ENCODE peak calls at places on chromosomes 3 and 15, in four cellular contexts. O, C, P and D are unnamed samples.

GRCh38 chr3:23761440-23761896 is 44.3 kb upstream of the UBE2E1 start:
- DNase-seq in O (peak), C (no peak), P (peak), D (peak)

GRCh38 chr15:82571722-82572222 is 31.5 kb upstream of the RPS17 start:
- DNase-seq in O (peak), C (peak), P (peak), D (peak)

GRCh38 chr3:143443851-143444331 is 324.3 kb downstream of the CHST2 start:
- DNase-seq in O (peak), C (no peak), P (peak), D (peak)

GRCh38 chr3:65669163-65669875 is 369.4 kb downstream of the MAGI1 start:
- DNase-seq in O (peak), C (no peak), P (no peak), D (peak)

GRCh38 chr3:30538787-30539186 is 67.6 kb upstream of the TGFBR2 start:
- DNase-seq in O (peak), C (no peak), P (peak), D (peak)

GRCh38 chr15:90419738-90420487 is 31.9 kb downstream of the IQGAP1 start:
- DNase-seq in O (peak), C (no peak), P (peak), D (peak)

GRCh38 chr3:194255252-194256039 is 95.7 kb downstream of the CPN2 start:
- DNase-seq in O (no peak), C (peak), P (no peak), D (no peak)

GRCh38 chr3:69082805-69083204 is 1.9 kb upstream of the ARL6IP5 start:
- DNase-seq in O (peak), C (peak), P (peak), D (peak)

GRCh38 chr3:65277788-65278187 is 590.0 kb upstream of the ADAMTS9 start:
- DNase-seq in O (no peak), C (no peak), P (no peak), D (no peak)

GRCh38 chr3:120568624-120569023 is 27.5 kb upstream of the NDUFB4 start:
- DNase-seq in O (peak), C (peak), P (peak), D (peak)

GRCh38 chr3:78139166-78139565 is 1099.3 kb downstream of the ROBO2 start:
- DNase-seq in O (peak), C (no peak), P (peak), D (peak)

GRCh38 chr15:34621675-34622074 is 38.2 kb upstream of the GOLGA8B start:
- DNase-seq in O (peak), C (peak), P (peak), D (peak)

GRCh38 chr3:187665010-187665409 is 5.2 kb downstream of the SST start:
- DNase-seq in O (no peak), C (no peak), P (no peak), D (no peak)

GRCh38 chr15:78192826-78193594 is 41.4 kb downstream of the ACSBG1 start:
- DNase-seq in O (no peak), C (no peak), P (no peak), D (no peak)

GRCh38 chr3:177724020-177724638 is 526.8 kb upstream of the TBL1XR1 start:
- DNase-seq in O (no peak), C (peak), P (no peak), D (peak)

GRCh38 chr15:44535509-44536297 is 1.2 kb upstream of the EIF3J start:
- DNase-seq in O (no peak), C (no peak), P (no peak), D (no peak)

GRCh38 chr15:43749690-43750345 is 3.6 kb downstream of the PDIA3 start:
- DNase-seq in O (no peak), C (no peak), P (no peak), D (no peak)

GRCh38 chr15:48679952-48680351 is 34.4 kb upstream of the FBN1 start:
- DNase-seq in O (peak), C (no peak), P (no peak), D (no peak)

GRCh38 chr3:57756528-57757401 is 656 bp downstream of the SLMAP start:
- DNase-seq in O (peak), C (peak), P (peak), D (peak)

GRCh38 chr15:94239474-94239873 is 8.1 kb downstream of the MCTP2 start:
- DNase-seq in O (no peak), C (no peak), P (no peak), D (no peak)

GRCh38 chr3:159280326-159280725 is 478.5 kb downstream of the MFSD1 start:
- DNase-seq in O (no peak), C (peak), P (no peak), D (no peak)

GRCh38 chr15:51516291-51516690 is 106.3 kb downstream of the DMXL2 start:
- DNase-seq in O (no peak), C (no peak), P (no peak), D (no peak)

GRCh38 chr3:23710555-23710954 is 95.2 kb upstream of the UBE2E1 start:
- DNase-seq in O (peak), C (no peak), P (no peak), D (peak)

GRCh38 chr3:38829404-38829803 is 13.4 kb upstream of the SCN10A start:
- DNase-seq in O (peak), C (no peak), P (peak), D (peak)

GRCh38 chr3:150218841-150219240 is 189.3 kb upstream of the TSC22D2 start:
- DNase-seq in O (no peak), C (no peak), P (no peak), D (no peak)

GRCh38 chr3:129936757-129937156 is 37.8 kb upstream of the TRH start:
- DNase-seq in O (peak), C (peak), P (peak), D (peak)

GRCh38 chr3:130093741-130094391 is 12.2 kb downstream of the ALG1L2 start:
- DNase-seq in O (no peak), C (no peak), P (no peak), D (no peak)

GRCh38 chr3:16993227-16993626 is 108.5 kb downstream of the PLCL2 start:
- DNase-seq in O (peak), C (no peak), P (peak), D (peak)

GRCh38 chr15:26038693-26039092 is 175.6 kb upstream of the ATP10A start:
- DNase-seq in O (no peak), C (peak), P (no peak), D (no peak)

GRCh38 chr15:25515633-25516032 is 76.8 kb upstream of the UBE3A start:
- DNase-seq in O (no peak), C (no peak), P (no peak), D (no peak)

GRCh38 chr3:13260259-13261103 is 159.6 kb downstream of the NUP210 start:
- DNase-seq in O (no peak), C (no peak), P (no peak), D (no peak)

GRCh38 chr15:36075333-36075732 is 504.1 kb upstream of the CDIN1 start:
- DNase-seq in O (peak), C (no peak), P (no peak), D (no peak)

GRCh38 chr3:17013050-17013449 is 128.3 kb downstream of the PLCL2 start:
- DNase-seq in O (no peak), C (no peak), P (no peak), D (no peak)

GRCh38 chr15:76161153-76162049 is 101.6 kb downstream of the TMEM266 start:
- DNase-seq in O (no peak), C (no peak), P (no peak), D (no peak)

GRCh38 chr3:144073698-144074097 is 102.1 kb downstream of the DIPK2A start:
- DNase-seq in O (no peak), C (no peak), P (no peak), D (no peak)

GRCh38 chr3:36635731-36636130 is 128.6 kb downstream of the DCLK3 start:
- DNase-seq in O (peak), C (no peak), P (peak), D (no peak)